ENCODE peak calls at places on chromosome 1, in ten cellular contexts. U is fibroblast of mammary gland; E is testis; T is cerebellar cortex; K is activated naive CD4-positive, alpha-beta T cell treated with anti-CD3 and anti-CD28 coated beads, Interleukin-2, amount 50 U/mL, for 16 hours; H is A549; L is GM20000; X is H9; F is H4; S is sciatic nerve. B is an unnamed sample.

GRCh38 chr1:199038188-199038587 is 399.3 kb downstream of the PTPRC start:
- DNase-seq in U (no peak), E (no peak), T (no peak), K (no peak), H (no peak), L (no peak), X (no peak), F (no peak), S (no peak), B (no peak)

GRCh38 chr1:8200317-8201115 is 117.4 kb upstream of the SLC45A1 start:
- DNase-seq in U (no peak), E (no peak), T (no peak), K (no peak), H (no peak), L (no peak), X (no peak), F (no peak), S (no peak), B (no peak)

GRCh38 chr1:191629836-191630235 is 528.4 kb upstream of the RGS18 start:
- DNase-seq in U (no peak), E (no peak), T (peak), K (no peak), H (peak), L (no peak), X (peak), F (no peak), S (no peak), B (no peak)

GRCh38 chr1:217273866-217274265 is 357.0 kb downstream of the GPATCH2 start:
- DNase-seq in U (no peak), E (no peak), T (no peak), K (no peak), H (no peak), L (no peak), X (no peak), F (no peak), S (no peak), B (no peak)

GRCh38 chr1:172818841-172819527 is 160.1 kb downstream of the FASLG start:
- DNase-seq in U (peak), E (no peak), T (no peak), K (peak), H (no peak), L (peak), X (no peak), F (no peak), S (no peak), B (no peak)

GRCh38 chr1:101314244-101314643 is 77.4 kb downstream of the S1PR1 start:
- DNase-seq in U (peak), E (no peak), T (no peak), K (no peak), H (no peak), L (no peak), X (no peak), F (no peak), S (no peak), B (no peak)

GRCh38 chr1:233065655-233066054 is 115.2 kb downstream of the NTPCR start:
- DNase-seq in U (no peak), E (no peak), T (no peak), K (no peak), H (no peak), L (no peak), X (no peak), F (no peak), S (no peak), B (no peak)

GRCh38 chr1:20323613-20323920 is 32.9 kb downstream of the VWA5B1 start:
- DNase-seq in U (peak), E (no peak), T (no peak), K (no peak), H (no peak), L (no peak), X (no peak), F (no peak), S (no peak), B (no peak)

GRCh38 chr1:147539122-147539575 is 2.2 kb upstream of the BCL9 start:
- DNase-seq in U (peak), E (no peak), T (no peak), K (peak), H (peak), L (no peak), X (no peak), F (peak), S (no peak), B (peak)

GRCh38 chr1:235486321-235486720 is 17.9 kb downstream of the B3GALNT2 start:
- DNase-seq in U (no peak), E (no peak), T (no peak), K (no peak), H (no peak), L (no peak), X (no peak), F (no peak), S (no peak), B (peak)

GRCh38 chr1:153547560-153548551 is 1.2 kb downstream of the S100A3 start:
- DNase-seq in U (no peak), E (no peak), T (no peak), K (no peak), H (no peak), L (no peak), X (peak), F (no peak), S (peak), B (no peak)

GRCh38 chr1:115530407-115530806 is 111.4 kb upstream of the VANGL1 start:
- DNase-seq in U (peak), E (no peak), T (no peak), K (no peak), H (no peak), L (no peak), X (no peak), F (no peak), S (no peak), B (no peak)

GRCh38 chr1:52633291-52633754 is 355 bp downstream of the SHISAL2A start:
- DNase-seq in U (no peak), E (no peak), T (no peak), K (peak), H (no peak), L (no peak), X (peak), F (no peak), S (no peak), B (no peak)

GRCh38 chr1:21601278-21602048 is 67.7 kb downstream of the RAP1GAP start:
- DNase-seq in U (no peak), E (no peak), T (no peak), K (no peak), H (no peak), L (no peak), X (no peak), F (no peak), S (no peak), B (no peak)

GRCh38 chr1:9996624-9997582 is at the start of gene RBP7:
- DNase-seq in U (no peak), E (peak), T (no peak), K (peak), H (peak), L (peak), X (peak), F (no peak), S (no peak), B (peak)

GRCh38 chr1:96370752-96371151 is 350.8 kb upstream of the PTBP2 start:
- DNase-seq in U (peak), E (no peak), T (no peak), K (no peak), H (peak), L (no peak), X (no peak), F (peak), S (no peak), B (peak)

GRCh38 chr1:115557715-115558114 is 84.1 kb upstream of the VANGL1 start:
- DNase-seq in U (no peak), E (no peak), T (no peak), K (no peak), H (no peak), L (no peak), X (no peak), F (no peak), S (no peak), B (no peak)

GRCh38 chr1:29283804-29284195 is 47.5 kb downstream of the PTPRU start:
- DNase-seq in U (no peak), E (no peak), T (no peak), K (no peak), H (no peak), L (no peak), X (peak), F (no peak), S (no peak), B (no peak)

GRCh38 chr1:169762699-169763098 is 28.8 kb upstream of the SELE start:
- DNase-seq in U (no peak), E (no peak), T (no peak), K (no peak), H (no peak), L (no peak), X (no peak), F (no peak), S (no peak), B (no peak)

GRCh38 chr1:156427858-156428257 is 58.8 kb downstream of the RHBG start:
- DNase-seq in U (no peak), E (no peak), T (no peak), K (no peak), H (no peak), L (no peak), X (no peak), F (no peak), S (no peak), B (no peak)

GRCh38 chr1:111570781-111571181 is 48.8 kb upstream of the RAP1A start:
- DNase-seq in U (peak), E (no peak), T (peak), K (peak), H (no peak), L (peak), X (peak), F (no peak), S (no peak), B (no peak)

GRCh38 chr1:184118051-184118450 is 66.5 kb downstream of the TSEN15 start:
- DNase-seq in U (peak), E (no peak), T (no peak), K (no peak), H (peak), L (no peak), X (no peak), F (peak), S (no peak), B (peak)

GRCh38 chr1:6743189-6744101 is 41.8 kb upstream of the CAMTA1 start:
- DNase-seq in U (peak), E (peak), T (no peak), K (no peak), H (peak), L (peak), X (peak), F (peak), S (peak), B (no peak)

GRCh38 chr1:149899460-149900284 is at the start of gene BOLA1:
- DNase-seq in U (peak), E (peak), T (peak), K (peak), H (peak), L (peak), X (peak), F (peak), S (peak), B (peak)

GRCh38 chr1:153352523-153352922 is 3.9 kb upstream of the PGLYRP4 start:
- DNase-seq in U (peak), E (peak), T (peak), K (peak), H (peak), L (peak), X (peak), F (peak), S (peak), B (peak)

GRCh38 chr1:210882414-210883221 is 251.3 kb downstream of the KCNH1 start:
- DNase-seq in U (no peak), E (no peak), T (no peak), K (no peak), H (peak), L (no peak), X (no peak), F (peak), S (no peak), B (peak)

GRCh38 chr1:117599286-117599685 is 6.6 kb upstream of the TENT5C start:
- DNase-seq in U (no peak), E (no peak), T (no peak), K (no peak), H (no peak), L (no peak), X (no peak), F (no peak), S (no peak), B (no peak)

GRCh38 chr1:86773331-86774288 is 69.2 kb downstream of the SH3GLB1 start:
- DNase-seq in U (peak), E (no peak), T (no peak), K (no peak), H (no peak), L (no peak), X (no peak), F (no peak), S (no peak), B (no peak)

GRCh38 chr1:46034601-46035516 is 97.6 kb downstream of the PIK3R3 start:
- DNase-seq in U (no peak), E (no peak), T (peak), K (no peak), H (no peak), L (no peak), X (peak), F (no peak), S (no peak), B (no peak)

GRCh38 chr1:109383087-109383779 is 14.5 kb downstream of the SORT1 start:
- DNase-seq in U (no peak), E (no peak), T (no peak), K (no peak), H (no peak), L (no peak), X (peak), F (no peak), S (no peak), B (no peak)

GRCh38 chr1:228182296-228183030 is 16.9 kb downstream of the IBA57 start:
- DNase-seq in U (no peak), E (no peak), T (no peak), K (no peak), H (no peak), L (no peak), X (no peak), F (no peak), S (no peak), B (no peak)

GRCh38 chr1:160375788-160376524 is 9.1 kb downstream of the NHLH1 start:
- DNase-seq in U (peak), E (no peak), T (peak), K (no peak), H (no peak), L (peak), X (peak), F (no peak), S (peak), B (peak)

GRCh38 chr1:236753554-236753953 is 41.5 kb upstream of the MTR start:
- DNase-seq in U (peak), E (peak), T (peak), K (no peak), H (peak), L (no peak), X (peak), F (peak), S (no peak), B (peak)

GRCh38 chr1:17852383-17852782 is 97.2 kb downstream of the ACTL8 start:
- DNase-seq in U (no peak), E (no peak), T (peak), K (no peak), H (no peak), L (no peak), X (no peak), F (no peak), S (no peak), B (no peak)

GRCh38 chr1:178607718-178608408 is 95.0 kb downstream of the TEX35 start:
- DNase-seq in U (no peak), E (no peak), T (no peak), K (no peak), H (no peak), L (peak), X (no peak), F (peak), S (no peak), B (no peak)

GRCh38 chr1:208231929-208232360 is 12.2 kb downstream of the PLXNA2 start:
- DNase-seq in U (peak), E (no peak), T (no peak), K (no peak), H (no peak), L (no peak), X (no peak), F (peak), S (no peak), B (peak)

GRCh38 chr1:244049969-244050834 is 881 bp upstream of the ZBTB18 start:
- DNase-seq in U (no peak), E (peak), T (peak), K (no peak), H (no peak), L (peak), X (no peak), F (no peak), S (no peak), B (no peak)

GRCh38 chr1:230158422-230159291 is 91.6 kb downstream of the GALNT2 start:
- DNase-seq in U (no peak), E (peak), T (no peak), K (no peak), H (no peak), L (no peak), X (peak), F (no peak), S (no peak), B (no peak)